ENCODE peak calls at places on chromosomes 4 and X, in six cellular contexts. P is activated T-helper 2 cell treated with anti-CD3 and anti-CD28 coated beads, Interferon-gamma antibody, Interleukin-2, Interleukin-4, amounts not matched to agents 10 μg/mL and 5 μg/mL and 100 μg/mL, durations not matched to agents 14 hours and 24 hours and 36 hours; Z is posterior vena cava; O is neural progenitor cell; R is body of pancreas; F is GM20000. T is an unnamed sample.
A peak's percentile ranks its signal among the peaks of the same experiment; 100 is the strongest.

GRCh38 chr4:98662619-98663225 is 4.3 kb upstream of the TSPAN5 start:
- DNase-seq in P (peak; percentile 35), Z (no peak), O (peak; percentile 63), R (no peak), F (peak; percentile 20), T (no peak)

GRCh38 chr4:16897991-16898827 is at the start of gene LDB2:
- DNase-seq in P (no peak), Z (peak; percentile 84), O (peak; percentile 84), R (peak; percentile 26), F (no peak), T (no peak)

GRCh38 chrX:15474058-15474457 is 19.1 kb downstream of the PIR start:
- DNase-seq in P (no peak), Z (no peak), O (no peak), R (no peak), F (no peak), T (no peak)

GRCh38 chr4:80931645-80932215 is 98.8 kb upstream of the BMP3 start:
- DNase-seq in P (no peak), Z (no peak), O (peak; percentile 42), R (no peak), F (no peak), T (no peak)

GRCh38 chr4:80011636-80012236 is 61.3 kb downstream of the ANTXR2 start:
- DNase-seq in P (no peak), Z (no peak), O (no peak), R (no peak), F (no peak), T (no peak)

GRCh38 chr4:8384397-8385060 is 56.0 kb downstream of the ACOX3 start:
- DNase-seq in P (no peak), Z (peak; percentile 51), O (no peak), R (no peak), F (no peak), T (peak; percentile 38)

GRCh38 chr4:109611045-109611616 is 51.1 kb downstream of the MCUB start:
- DNase-seq in P (no peak), Z (no peak), O (no peak), R (no peak), F (no peak), T (no peak)

GRCh38 chr4:5783486-5783885 is 72.5 kb downstream of the EVC start:
- DNase-seq in P (no peak), Z (peak; percentile 69), O (no peak), R (no peak), F (no peak), T (no peak)

GRCh38 chr4:26858035-26858918 is 2.4 kb upstream of the STIM2 start:
- DNase-seq in P (no peak), Z (no peak), O (no peak), R (no peak), F (no peak), T (no peak)

T was measured in RWPE2.